ENCODE peak calls at places on chromosome 13, in nine cellular contexts. S is activated naive CD4-positive, alpha-beta T cell treated with Interleukin-2 at 50 U/mL for 16 hours; C is NCI-H1417; E is HT1080; M is stimulated activated CD4-positive, alpha-beta T cell treated with anti-CD3 and anti-CD28 coated beads, TNF-alpha, amount 100 ng/mL, for 4 hours; A is left ventricle myocardium inferior; Q is posterior cingulate gyrus; B is body of pancreas; H is activated CD4-positive, alpha-beta T cell treated with anti-CD3 and anti-CD28 coated beads, Interleukin-2, amount 10 ng/mL, durations not matched to agents 7 days and 5 days. F is an unnamed sample.

GRCh38 chr13:73146705-73147104 is 87.9 kb downstream of the KLF5 start:
- DNase-seq in S (no peak), C (no peak), E (no peak), M (no peak), A (no peak), Q (no peak), B (no peak), H (no peak), F (no peak)

GRCh38 chr13:23963184-23963931 is 66.1 kb upstream of the C1QTNF9B start:
- DNase-seq in S (no peak), C (no peak), E (no peak), M (no peak), A (no peak), Q (no peak), B (no peak), H (no peak), F (no peak)

GRCh38 chr13:107803822-107804495 is 411.4 kb downstream of the LIG4 start:
- DNase-seq in S (no peak), C (no peak), E (no peak), M (no peak), A (no peak), Q (no peak), B (no peak), H (no peak), F (no peak)

GRCh38 chr13:57311009-57311586 is 144.1 kb downstream of the PRR20E start:
- DNase-seq in S (no peak), C (no peak), E (no peak), M (no peak), A (no peak), Q (no peak), B (no peak), H (no peak), F (no peak)

GRCh38 chr13:30619731-30620130 is 2.0 kb downstream of the USPL1 start:
- DNase-seq in S (no peak), C (no peak), E (no peak), M (no peak), A (no peak), Q (no peak), B (no peak), H (no peak), F (no peak)

GRCh38 chr13:96089749-96090239 is at the start of gene HS6ST3:
- DNase-seq in S (no peak), C (peak), E (peak), M (no peak), A (peak), Q (peak), B (peak), H (no peak), F (no peak)

GRCh38 chr13:39036212-39036611 is 1.7 kb downstream of the PROSER1 start:
- DNase-seq in S (peak), C (no peak), E (peak), M (no peak), A (no peak), Q (no peak), B (no peak), H (peak), F (no peak)

GRCh38 chr13:64633948-64634347 is 2596.2 kb downstream of the PCDH9 start:
- DNase-seq in S (no peak), C (no peak), E (no peak), M (no peak), A (no peak), Q (no peak), B (no peak), H (no peak), F (no peak)

GRCh38 chr13:43567608-43568007 is 219.2 kb downstream of the ENOX1 start:
- DNase-seq in S (no peak), C (no peak), E (peak), M (no peak), A (no peak), Q (no peak), B (no peak), H (no peak), F (no peak)

GRCh38 chr13:43397110-43397509 is 373.7 kb downstream of the DNAJC15 start:
- DNase-seq in S (no peak), C (no peak), E (no peak), M (no peak), A (no peak), Q (no peak), B (no peak), H (no peak), F (no peak)

GRCh38 chr13:46622918-46623256 is 69.9 kb downstream of the LRCH1 start:
- DNase-seq in S (no peak), C (peak), E (peak), M (no peak), A (peak), Q (peak), B (no peak), H (no peak), F (no peak)

GRCh38 chr13:73428137-73428536 is 369.3 kb downstream of the KLF5 start:
- DNase-seq in S (no peak), C (no peak), E (peak), M (no peak), A (no peak), Q (no peak), B (no peak), H (no peak), F (no peak)

GRCh38 chr13:79128158-79128557 is 277.9 kb downstream of the RBM26 start:
- DNase-seq in S (no peak), C (no peak), E (peak), M (no peak), A (no peak), Q (no peak), B (no peak), H (no peak), F (no peak)

GRCh38 chr13:20151016-20151415 is 9.8 kb downstream of the GJA3 start:
- DNase-seq in S (no peak), C (no peak), E (no peak), M (no peak), A (no peak), Q (no peak), B (no peak), H (no peak), F (no peak)

GRCh38 chr13:19967619-19968018 is 9.1 kb downstream of the ZMYM2 start:
- DNase-seq in S (no peak), C (no peak), E (no peak), M (no peak), A (no peak), Q (no peak), B (no peak), H (no peak), F (no peak)

GRCh38 chr13:104530741-104531140 is 1464.5 kb upstream of the SLC10A2 start:
- DNase-seq in S (no peak), C (no peak), E (no peak), M (no peak), A (no peak), Q (no peak), B (no peak), H (no peak), F (no peak)

GRCh38 chr13:97344250-97345175 is 89.5 kb upstream of the RAP2A start:
- DNase-seq in S (peak), C (peak), E (peak), M (peak), A (peak), Q (peak), B (peak), H (peak), F (peak)

GRCh38 chr13:86757236-86757978 is 913.8 kb upstream of the SLITRK5 start:
- DNase-seq in S (peak), C (no peak), E (peak), M (no peak), A (no peak), Q (no peak), B (no peak), H (peak), F (no peak)

GRCh38 chr13:77545626-77546412 is 10.3 kb downstream of the SCEL start:
- DNase-seq in S (no peak), C (peak), E (no peak), M (no peak), A (no peak), Q (no peak), B (no peak), H (no peak), F (no peak)

GRCh38 chr13:39273953-39274352 is 235.7 kb downstream of the NHLRC3 start:
- DNase-seq in S (no peak), C (peak), E (peak), M (no peak), A (no peak), Q (no peak), B (peak), H (no peak), F (no peak)

GRCh38 chr13:60431108-60431700 is 34.2 kb downstream of the TDRD3 start:
- DNase-seq in S (no peak), C (peak), E (peak), M (no peak), A (no peak), Q (no peak), B (no peak), H (peak), F (no peak)

GRCh38 chr13:48593551-48593950 is 60.2 kb upstream of the CYSLTR2 start:
- DNase-seq in S (no peak), C (no peak), E (no peak), M (no peak), A (no peak), Q (no peak), B (no peak), H (no peak), F (no peak)

GRCh38 chr13:20412761-20413355 is 112.8 kb downstream of the CRYL1 start:
- DNase-seq in S (peak), C (no peak), E (no peak), M (no peak), A (no peak), Q (no peak), B (no peak), H (peak), F (no peak)

GRCh38 chr13:31943591-31943990 is 88.0 kb upstream of the FRY start:
- DNase-seq in S (no peak), C (peak), E (no peak), M (no peak), A (no peak), Q (no peak), B (no peak), H (no peak), F (no peak)

GRCh38 chr13:75372517-75372916 is 109.5 kb downstream of the TBC1D4 start:
- DNase-seq in S (no peak), C (peak), E (peak), M (no peak), A (no peak), Q (no peak), B (no peak), H (peak), F (no peak)

GRCh38 chr13:107835339-107836018 is 379.9 kb downstream of the LIG4 start:
- DNase-seq in S (no peak), C (no peak), E (peak), M (no peak), A (no peak), Q (no peak), B (no peak), H (no peak), F (no peak)

GRCh38 chr13:42395066-42395821 is 123.3 kb downstream of the AKAP11 start:
- DNase-seq in S (peak), C (no peak), E (no peak), M (no peak), A (no peak), Q (no peak), B (no peak), H (peak), F (peak)

GRCh38 chr13:105817011-105817410 is 718.5 kb downstream of the EFNB2 start:
- DNase-seq in S (no peak), C (peak), E (no peak), M (no peak), A (no peak), Q (no peak), B (no peak), H (no peak), F (no peak)

GRCh38 chr13:31053896-31054295 is 107.8 kb downstream of the HSPH1 start:
- DNase-seq in S (no peak), C (no peak), E (no peak), M (no peak), A (no peak), Q (no peak), B (no peak), H (no peak), F (no peak)

GRCh38 chr13:109919715-109920375 is 133.5 kb upstream of the IRS2 start:
- DNase-seq in S (no peak), C (no peak), E (peak), M (no peak), A (no peak), Q (no peak), B (no peak), H (no peak), F (no peak)

GRCh38 chr13:71759506-71760225 is 107.3 kb downstream of the DACH1 start:
- DNase-seq in S (no peak), C (no peak), E (no peak), M (no peak), A (no peak), Q (no peak), B (no peak), H (no peak), F (no peak)

GRCh38 chr13:104318121-104318520 is 1251.9 kb upstream of the SLC10A2 start:
- DNase-seq in S (no peak), C (no peak), E (peak), M (no peak), A (no peak), Q (no peak), B (no peak), H (no peak), F (no peak)

F was measured in T-helper 2 cell treated with Interferon-gamma antibody and Interleukin-4, amounts not matched to agents 5 μg/mL and 100 μg/mL, for 36 hours.